ENCODE peak calls at places on chromosomes 16 and 17, in five cellular contexts. One of them, this sample, is unnamed. For H3K27me3, the result is how much of the 10 kb centered on the place peaks cover.

GRCh38 chr17:31008374-31009035 is 37.7 kb downstream of the RNF135 start:
- DNase-seq in lung: peak
- DNase-seq in fibroblast of lung: peak
- DNase-seq in upper lobe of right lung: peak
- DNase-seq in PC-3: peak
- DNase-seq in this sample: peak

GRCh38 chr17:7856081-7856791 is 1.1 kb downstream of the NAA38 start:
- DNase-seq in fibroblast of lung: peak
- DNase-seq in upper lobe of right lung: peak
- DNase-seq in PC-3: peak
- DNase-seq in lung: no peak
- DNase-seq in this sample: no peak

GRCh38 chr16:87790278-87791023 is 24.7 kb upstream of the KLHDC4 start:
- DNase-seq in upper lobe of right lung: no peak
- DNase-seq in fibroblast of lung: no peak
- DNase-seq in PC-3: peak
- DNase-seq in lung: no peak
- DNase-seq in this sample: no peak

GRCh38 chr17:31497994-31498826 is 106.7 kb downstream of the RAB11FIP4 start:
- DNase-seq in PC-3: no peak
- DNase-seq in lung: no peak
- DNase-seq in fibroblast of lung: no peak
- DNase-seq in upper lobe of right lung: no peak
- DNase-seq in this sample: no peak

GRCh38 chr16:31094088-31094423 is 541 bp downstream of the VKORC1 start:
- DNase-seq in PC-3: no peak
- DNase-seq in fibroblast of lung: peak
- DNase-seq in upper lobe of right lung: no peak
- DNase-seq in lung: no peak
- DNase-seq in this sample: no peak

GRCh38 chr16:66277311-66278070 is 89.0 kb upstream of the CDH5 start:
- DNase-seq in PC-3: no peak
- DNase-seq in upper lobe of right lung: no peak
- DNase-seq in fibroblast of lung: no peak
- DNase-seq in lung: no peak
- DNase-seq in this sample: no peak

GRCh38 chr17:76383645-76384221 is 676 bp upstream of the SPHK1 start:
- DNase-seq in fibroblast of lung: peak
- DNase-seq in upper lobe of right lung: peak
- DNase-seq in lung: no peak
- DNase-seq in PC-3: peak
- DNase-seq in this sample: peak

GRCh38 chr17:83200746-83201145 is 121.3 kb downstream of the METRNL start:
- DNase-seq in upper lobe of right lung: peak
- DNase-seq in fibroblast of lung: no peak
- DNase-seq in PC-3: no peak
- DNase-seq in lung: no peak
- DNase-seq in this sample: no peak

GRCh38 chr17:41812176-41813038 is at the start of gene FKBP10:
- DNase-seq in upper lobe of right lung: peak
- DNase-seq in PC-3: peak
- DNase-seq in fibroblast of lung: peak
- DNase-seq in lung: no peak
- DNase-seq in this sample: peak

GRCh38 chr16:76882105-76882504 is 308.9 kb upstream of the MON1B start:
- DNase-seq in upper lobe of right lung: no peak
- DNase-seq in fibroblast of lung: no peak
- DNase-seq in lung: no peak
- DNase-seq in PC-3: peak
- DNase-seq in this sample: no peak

GRCh38 chr16:71296584-71297133 is 7.5 kb upstream of the CMTR2 start:
- DNase-seq in upper lobe of right lung: no peak
- DNase-seq in lung: no peak
- DNase-seq in PC-3: no peak
- DNase-seq in fibroblast of lung: no peak
- DNase-seq in this sample: no peak

GRCh38 chr16:3015865-3016521 is 2.0 kb downstream of the CLDN6 start:
- DNase-seq in fibroblast of lung: no peak
- DNase-seq in lung: no peak
- DNase-seq in upper lobe of right lung: no peak
- DNase-seq in PC-3: no peak
- DNase-seq in this sample: no peak

GRCh38 chr16:70540994-70541393 is 17.4 kb downstream of the SF3B3 start:
- DNase-seq in fibroblast of lung: peak
- DNase-seq in upper lobe of right lung: no peak
- DNase-seq in PC-3: no peak
- DNase-seq in lung: no peak
- DNase-seq in this sample: no peak

GRCh38 chr17:27565874-27566672 is 64.9 kb upstream of the LGALS9 start:
- DNase-seq in PC-3: no peak
- DNase-seq in upper lobe of right lung: no peak
- DNase-seq in lung: no peak
- DNase-seq in fibroblast of lung: peak
- DNase-seq in this sample: peak

GRCh38 chr17:7897773-7898172 is 9.2 kb downstream of the CHD3 start:
- DNase-seq in fibroblast of lung: peak
- DNase-seq in PC-3: peak
- DNase-seq in upper lobe of right lung: peak
- DNase-seq in lung: no peak
- DNase-seq in this sample: peak

GRCh38 chr17:45228985-45229517 is 7.4 kb downstream of the FMNL1 start:
- DNase-seq in fibroblast of lung: peak
- DNase-seq in upper lobe of right lung: peak
- DNase-seq in PC-3: peak
- DNase-seq in lung: peak
- DNase-seq in this sample: peak

GRCh38 chr16:25014500-25015147 is 545 bp downstream of the ARHGAP17 start:
- DNase-seq in PC-3: peak
- DNase-seq in lung: peak
- DNase-seq in upper lobe of right lung: peak
- DNase-seq in fibroblast of lung: peak
- DNase-seq in this sample: no peak

GRCh38 chr16:69712277-69712676 is 14.1 kb downstream of the NQO1 start:
- DNase-seq in lung: no peak
- DNase-seq in upper lobe of right lung: no peak
- DNase-seq in fibroblast of lung: no peak
- DNase-seq in PC-3: no peak
- DNase-seq in this sample: no peak

GRCh38 chr17:18026408-18026776 is 12.6 kb downstream of the ATPAF2 start:
- DNase-seq in fibroblast of lung: peak
- DNase-seq in upper lobe of right lung: no peak
- DNase-seq in PC-3: peak
- DNase-seq in lung: no peak
- DNase-seq in this sample: peak

GRCh38 chr16:73890524-73891500 is 405.8 kb upstream of the PSMD7 start:
- DNase-seq in PC-3: no peak
- DNase-seq in fibroblast of lung: peak
- DNase-seq in upper lobe of right lung: no peak
- DNase-seq in lung: no peak
- DNase-seq in this sample: peak

GRCh38 chr17:50426814-50427787 is 1.1 kb downstream of the ACSF2 start:
- DNase-seq in fibroblast of lung: peak
- DNase-seq in upper lobe of right lung: no peak
- DNase-seq in PC-3: peak
- DNase-seq in lung: peak
- DNase-seq in this sample: peak

GRCh38 chr17:66949501-66949900 is 15.0 kb upstream of the CACNG4 start:
- DNase-seq in upper lobe of right lung: peak
- DNase-seq in fibroblast of lung: peak
- DNase-seq in PC-3: peak
- DNase-seq in lung: no peak
- DNase-seq in this sample: no peak

GRCh38 chr17:76405967-76406647 is 21.7 kb downstream of the SPHK1 start:
- DNase-seq in fibroblast of lung: no peak
- DNase-seq in lung: no peak
- DNase-seq in PC-3: no peak
- DNase-seq in upper lobe of right lung: no peak
- DNase-seq in this sample: no peak

GRCh38 chr16:75257886-75258806 is 6.7 kb upstream of the BCAR1 start:
- DNase-seq in PC-3: no peak
- DNase-seq in lung: no peak
- DNase-seq in fibroblast of lung: no peak
- DNase-seq in upper lobe of right lung: no peak
- DNase-seq in this sample: no peak

GRCh38 chr17:50129303-50129945 is 536 bp downstream of the SAMD14 start:
- DNase-seq in fibroblast of lung: peak
- DNase-seq in PC-3: no peak
- DNase-seq in upper lobe of right lung: peak
- DNase-seq in lung: no peak
- DNase-seq in this sample: no peak

DNA sequence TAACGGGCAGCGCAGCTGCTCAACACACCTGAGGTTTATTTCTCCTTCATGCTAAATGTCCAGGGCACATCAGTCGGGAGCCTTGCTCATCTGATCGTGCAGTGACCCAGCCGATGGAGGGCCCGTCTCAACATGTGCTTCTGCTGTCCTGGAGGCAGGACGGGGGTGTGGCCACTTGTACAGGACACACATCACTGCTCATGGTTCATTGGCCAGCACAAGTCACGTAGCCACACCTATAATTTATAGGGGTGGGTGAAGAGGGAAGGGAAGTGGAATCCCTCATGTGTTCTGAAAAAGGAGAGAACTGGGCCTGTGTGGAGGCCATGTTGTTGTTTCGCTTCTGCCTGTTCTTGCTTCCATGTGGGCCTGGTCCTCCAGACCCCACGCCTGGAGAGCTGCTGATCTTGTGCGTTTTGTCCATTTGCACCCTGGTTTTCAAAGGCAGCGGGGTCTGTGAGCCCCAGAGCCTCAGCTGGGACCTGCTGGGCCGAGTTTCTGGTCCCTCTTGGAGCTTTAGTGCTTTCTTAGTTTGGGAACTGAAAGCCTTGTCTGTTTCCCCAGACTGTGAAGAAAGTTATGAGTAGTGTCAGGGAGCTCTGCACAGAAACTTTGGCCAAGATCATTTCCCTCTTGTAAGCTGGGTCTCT is 60.5 kb downstream of the CMIP start:
- DNase-seq in upper lobe of right lung: no peak
- DNase-seq in PC-3: no peak
- DNase-seq in fibroblast of lung: no peak
- DNase-seq in lung: no peak
- DNase-seq in this sample: no peak
- H3K27ac ChIP-seq in upper lobe of right lung: no peak
- H3K27ac ChIP-seq in PC-3: peak
- H3K27ac ChIP-seq in fibroblast of lung: no peak
- H3K27ac ChIP-seq in lung: no peak
- H3K27ac ChIP-seq in this sample: no peak

DNA sequence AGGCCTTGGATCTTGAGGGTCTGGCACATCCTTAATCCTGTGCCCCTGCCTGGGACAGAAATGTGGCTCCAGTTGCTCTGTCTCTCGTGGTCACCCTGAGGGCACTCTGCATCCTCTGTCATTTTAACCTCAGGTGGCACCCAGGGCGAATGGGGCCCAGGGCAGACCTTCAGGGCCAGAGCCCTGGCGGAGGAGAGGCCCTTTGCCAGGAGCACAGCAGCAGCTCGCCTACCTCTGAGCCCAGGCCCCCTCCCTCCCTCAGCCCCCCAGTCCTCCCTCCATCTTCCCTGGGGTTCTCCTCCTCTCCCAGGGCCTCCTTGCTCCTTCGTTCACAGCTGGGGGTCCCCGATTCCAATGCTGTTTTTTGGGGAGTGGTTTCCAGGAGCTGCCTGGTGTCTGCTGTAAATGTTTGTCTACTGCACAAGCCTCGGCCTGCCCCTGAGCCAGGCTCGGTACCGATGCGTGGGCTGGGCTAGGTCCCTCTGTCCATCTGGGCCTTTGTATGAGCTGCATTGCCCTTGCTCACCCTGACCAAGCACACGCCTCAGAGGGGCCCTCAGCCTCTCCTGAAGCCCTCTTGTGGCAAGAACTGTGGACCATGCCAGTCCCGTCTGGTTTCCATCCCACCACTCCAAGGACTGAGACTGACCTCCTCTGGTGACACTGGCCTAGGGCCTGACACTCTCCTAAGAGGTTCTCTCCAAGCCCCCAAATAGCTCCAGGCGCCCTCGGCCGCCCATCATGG is 4.0 kb upstream of the ADGRG3 start:
- DNase-seq in upper lobe of right lung: no peak
- DNase-seq in fibroblast of lung: no peak
- DNase-seq in lung: no peak
- DNase-seq in PC-3: no peak
- DNase-seq in this sample: no peak
- TF ChIP-seq CTCF in upper lobe of right lung: no peak
- TF ChIP-seq CTCF in fibroblast of lung: no peak
- TF ChIP-seq CTCF in lung: no peak
- TF ChIP-seq CTCF in PC-3: no peak
- TF ChIP-seq CTCF in this sample: peak

GRCh38 chr16:86494565-86495356 is 15.6 kb upstream of the FOXF1 start:
- DNase-seq in lung: no peak
- DNase-seq in upper lobe of right lung: no peak
- DNase-seq in fibroblast of lung: no peak
- DNase-seq in PC-3: no peak
- DNase-seq in this sample: no peak

GRCh38 chr16:86494039-86494564 is 16.2 kb upstream of the FOXF1 start:
- DNase-seq in fibroblast of lung: no peak
- DNase-seq in lung: no peak
- DNase-seq in upper lobe of right lung: no peak
- DNase-seq in PC-3: no peak
- DNase-seq in this sample: no peak

GRCh38 chr16:86491643-86492030 is 18.7 kb upstream of the FOXF1 start:
- DNase-seq in upper lobe of right lung: no peak
- DNase-seq in lung: no peak
- DNase-seq in fibroblast of lung: no peak
- DNase-seq in PC-3: no peak
- DNase-seq in this sample: no peak

GRCh38 chr16:86492267-86492960 is 17.9 kb upstream of the FOXF1 start:
- DNase-seq in upper lobe of right lung: no peak
- DNase-seq in lung: no peak
- DNase-seq in PC-3: no peak
- DNase-seq in fibroblast of lung: no peak
- DNase-seq in this sample: no peak

GRCh38 chr16:86492961-86493639 is 17.2 kb upstream of the FOXF1 start:
- DNase-seq in lung: no peak
- DNase-seq in PC-3: no peak
- DNase-seq in fibroblast of lung: no peak
- DNase-seq in upper lobe of right lung: no peak
- DNase-seq in this sample: no peak
- H3K27me3 ChIP-seq in lung: under half
- H3K27me3 ChIP-seq in PC-3: half or more
- H3K27me3 ChIP-seq in fibroblast of lung: under half
- H3K27me3 ChIP-seq in upper lobe of right lung: half or more
- H3K27me3 ChIP-seq in this sample: half or more

GRCh38 chr16:89936034-89936433 is 12.5 kb upstream of the DEF8 start:
- DNase-seq in fibroblast of lung: no peak
- DNase-seq in lung: no peak
- DNase-seq in PC-3: no peak
- DNase-seq in upper lobe of right lung: no peak
- DNase-seq in this sample: no peak

GRCh38 chr16:89934611-89935553 is 11.7 kb downstream of the TUBB3 start:
- DNase-seq in fibroblast of lung: no peak
- DNase-seq in PC-3: no peak
- DNase-seq in upper lobe of right lung: no peak
- DNase-seq in lung: no peak
- DNase-seq in this sample: no peak

GRCh38 chr16:89936508-89936907 is 12.0 kb upstream of the DEF8 start:
- DNase-seq in upper lobe of right lung: no peak
- DNase-seq in fibroblast of lung: no peak
- DNase-seq in lung: no peak
- DNase-seq in PC-3: no peak
- DNase-seq in this sample: no peak

GRCh38 chr16:89936981-89937380 is 11.6 kb upstream of the DEF8 start:
- DNase-seq in fibroblast of lung: no peak
- DNase-seq in upper lobe of right lung: no peak
- DNase-seq in lung: no peak
- DNase-seq in PC-3: no peak
- DNase-seq in this sample: no peak

GRCh38 chr16:89938636-89938885 is 10.0 kb upstream of the DEF8 start:
- DNase-seq in PC-3: no peak
- DNase-seq in upper lobe of right lung: no peak
- DNase-seq in fibroblast of lung: no peak
- DNase-seq in lung: no peak
- DNase-seq in this sample: no peak
- H3K27ac ChIP-seq in PC-3: no peak
- H3K27ac ChIP-seq in upper lobe of right lung: no peak
- H3K27ac ChIP-seq in fibroblast of lung: no peak
- H3K27ac ChIP-seq in lung: no peak
- H3K27ac ChIP-seq in this sample: no peak

This sample was measured in brain microvascular endothelial cell.